ENCODE peak calls at places on chromosome 2, in six cellular contexts. One of them, this sample, is unnamed.

GRCh38 chr2:126244937-126245336 is 411.0 kb upstream of the GYPC start:
- DNase-seq in sigmoid colon: no peak
- DNase-seq in chondrocyte: no peak
- DNase-seq in heart left ventricle: peak
- DNase-seq in T-helper 9 cell: no peak
- DNase-seq in cardiac fibroblast: peak
- DNase-seq in this sample: peak

GRCh38 chr2:67798536-67799160 is 264.2 kb downstream of the C1D start:
- DNase-seq in cardiac fibroblast: no peak
- DNase-seq in chondrocyte: no peak
- DNase-seq in heart left ventricle: no peak
- DNase-seq in T-helper 9 cell: no peak
- DNase-seq in sigmoid colon: no peak
- DNase-seq in this sample: no peak

GRCh38 chr2:162198239-162198638 is 45.0 kb downstream of the FAP start:
- DNase-seq in chondrocyte: no peak
- DNase-seq in sigmoid colon: no peak
- DNase-seq in heart left ventricle: no peak
- DNase-seq in T-helper 9 cell: no peak
- DNase-seq in cardiac fibroblast: peak
- DNase-seq in this sample: no peak

GRCh38 chr2:120932472-120932871 is 196.8 kb downstream of the GLI2 start:
- DNase-seq in T-helper 9 cell: no peak
- DNase-seq in chondrocyte: no peak
- DNase-seq in heart left ventricle: no peak
- DNase-seq in cardiac fibroblast: no peak
- DNase-seq in sigmoid colon: no peak
- DNase-seq in this sample: no peak

GRCh38 chr2:207847807-207848544 is 78.3 kb upstream of the FZD5 start:
- DNase-seq in cardiac fibroblast: peak
- DNase-seq in chondrocyte: no peak
- DNase-seq in heart left ventricle: peak
- DNase-seq in T-helper 9 cell: no peak
- DNase-seq in sigmoid colon: no peak
- DNase-seq in this sample: no peak

GRCh38 chr2:232292395-232293154 is 86.0 kb upstream of the ALPP start:
- DNase-seq in chondrocyte: no peak
- DNase-seq in sigmoid colon: no peak
- DNase-seq in heart left ventricle: peak
- DNase-seq in T-helper 9 cell: peak
- DNase-seq in cardiac fibroblast: peak
- DNase-seq in this sample: peak

GRCh38 chr2:170457742-170458141 is 257.4 kb upstream of the SP5 start:
- DNase-seq in chondrocyte: no peak
- DNase-seq in T-helper 9 cell: no peak
- DNase-seq in sigmoid colon: no peak
- DNase-seq in heart left ventricle: no peak
- DNase-seq in cardiac fibroblast: no peak
- DNase-seq in this sample: no peak

GRCh38 chr2:105697781-105698449 is 46.8 kb upstream of the NCK2 start:
- DNase-seq in chondrocyte: no peak
- DNase-seq in T-helper 9 cell: no peak
- DNase-seq in cardiac fibroblast: peak
- DNase-seq in heart left ventricle: peak
- DNase-seq in sigmoid colon: no peak
- DNase-seq in this sample: no peak

GRCh38 chr2:225270861-225271260 is 128.6 kb upstream of the NYAP2 start:
- DNase-seq in T-helper 9 cell: no peak
- DNase-seq in chondrocyte: no peak
- DNase-seq in cardiac fibroblast: peak
- DNase-seq in sigmoid colon: no peak
- DNase-seq in heart left ventricle: no peak
- DNase-seq in this sample: no peak

GRCh38 chr2:195848119-195848899 is 191.3 kb downstream of the SLC39A10 start:
- DNase-seq in chondrocyte: no peak
- DNase-seq in sigmoid colon: no peak
- DNase-seq in cardiac fibroblast: no peak
- DNase-seq in T-helper 9 cell: no peak
- DNase-seq in heart left ventricle: no peak
- DNase-seq in this sample: no peak

GRCh38 chr2:105682401-105682800 is 62.3 kb upstream of the NCK2 start:
- DNase-seq in heart left ventricle: no peak
- DNase-seq in chondrocyte: no peak
- DNase-seq in cardiac fibroblast: no peak
- DNase-seq in T-helper 9 cell: no peak
- DNase-seq in sigmoid colon: no peak
- DNase-seq in this sample: no peak

GRCh38 chr2:24463271-24463670 is 27.8 kb upstream of the NCOA1 start:
- DNase-seq in cardiac fibroblast: no peak
- DNase-seq in chondrocyte: no peak
- DNase-seq in sigmoid colon: no peak
- DNase-seq in T-helper 9 cell: no peak
- DNase-seq in heart left ventricle: no peak
- DNase-seq in this sample: no peak

GRCh38 chr2:196739031-196739430 is 60.5 kb downstream of the GTF3C3 start:
- DNase-seq in cardiac fibroblast: no peak
- DNase-seq in chondrocyte: no peak
- DNase-seq in T-helper 9 cell: no peak
- DNase-seq in sigmoid colon: no peak
- DNase-seq in heart left ventricle: no peak
- DNase-seq in this sample: no peak

GRCh38 chr2:182682210-182682609 is 33.8 kb upstream of the DNAJC10 start:
- DNase-seq in chondrocyte: no peak
- DNase-seq in heart left ventricle: no peak
- DNase-seq in T-helper 9 cell: no peak
- DNase-seq in cardiac fibroblast: no peak
- DNase-seq in sigmoid colon: no peak
- DNase-seq in this sample: no peak

GRCh38 chr2:175167076-175167791 is 769 bp downstream of the ATF2 start:
- DNase-seq in sigmoid colon: no peak
- DNase-seq in heart left ventricle: peak
- DNase-seq in chondrocyte: no peak
- DNase-seq in T-helper 9 cell: peak
- DNase-seq in cardiac fibroblast: peak
- DNase-seq in this sample: no peak

This sample was measured in activated CD4-positive, alpha-beta memory T cell treated with anti-CD3 and anti-CD28 coated beads, Interleukin-2, amount 10 ng/mL, durations not matched to agents 7 days and 5 days.